ENCODE peak calls at places on chromosomes 12 and 14, in eight cellular contexts. X is fibroblast of lung, N is IMR-90, B is SK-N-SH, H is astrocyte, I is A549, F is MM.1S, Y is mammary epithelial cell. S is an unnamed sample.

GRCh38 chr12:17866802-17867201 is 223.2 kb downstream of the RERGL start:
- DNase-seq in X (no peak), N (no peak), B (no peak), H (no peak), I (no peak), F (no peak), Y (no peak), S (no peak)

GRCh38 chr14:36818212-36818611 is 156.6 kb downstream of the PAX9 start:
- DNase-seq in X (no peak), N (no peak), B (no peak), H (no peak), I (no peak), F (no peak), Y (no peak), S (no peak)

GRCh38 chr14:49966304-49966809 is 73.5 kb downstream of the ARF6 start:
- DNase-seq in X (peak; percentile 36), N (no peak), B (no peak), H (no peak), I (peak; percentile 86), F (no peak), Y (no peak), S (no peak)

GRCh38 chr14:29930283-29930682 is 2.6 kb upstream of the PRKD1 start:
- DNase-seq in X (peak; percentile 35), N (peak; percentile 47), B (no peak), H (peak; percentile 63), I (no peak), F (no peak), Y (no peak), S (peak; percentile 7)

GRCh38 chr12:65649126-65649525 is 175.2 kb upstream of the HMGA2 start:
- DNase-seq in X (peak; percentile 99), N (peak; percentile 100), B (no peak), H (peak; percentile 100), I (peak; percentile 72), F (no peak), Y (peak; percentile 99), S (peak; percentile 98)

GRCh38 chr12:49894754-49895153 is 8.9 kb downstream of the FAIM2 start:
- DNase-seq in X (no peak), N (no peak), B (no peak), H (no peak), I (no peak), F (no peak), Y (no peak), S (no peak)

GRCh38 chr14:72907886-72908285 is 14.0 kb upstream of the DPF3 start:
- DNase-seq in X (peak; percentile 49), N (peak; percentile 85), B (no peak), H (peak; percentile 73), I (no peak), F (no peak), Y (peak; percentile 64), S (peak; percentile 21)

GRCh38 chr12:79935624-79936040 is 735 bp upstream of the PPP1R12A start:
- DNase-seq in X (peak; percentile 57), N (peak; percentile 39), B (peak; percentile 2), H (peak; percentile 41), I (no peak), F (no peak), Y (peak; percentile 32), S (no peak)

GRCh38 chr12:53696655-53697321 is 20.9 kb upstream of the ATP5MC2 start:
- DNase-seq in X (no peak), N (no peak), B (no peak), H (no peak), I (no peak), F (no peak), Y (no peak), S (no peak)
- H3K4me2 ChIP-seq in X (no peak overlapping the region), N (no peak overlapping the region), B (no peak overlapping the region), H (peak overlapping the region; percentile 64), I (peak overlapping the region; percentile 72), F (peak overlapping the region; percentile 15), Y (no peak overlapping the region), S (peak overlapping the region; percentile 6)

DNA sequence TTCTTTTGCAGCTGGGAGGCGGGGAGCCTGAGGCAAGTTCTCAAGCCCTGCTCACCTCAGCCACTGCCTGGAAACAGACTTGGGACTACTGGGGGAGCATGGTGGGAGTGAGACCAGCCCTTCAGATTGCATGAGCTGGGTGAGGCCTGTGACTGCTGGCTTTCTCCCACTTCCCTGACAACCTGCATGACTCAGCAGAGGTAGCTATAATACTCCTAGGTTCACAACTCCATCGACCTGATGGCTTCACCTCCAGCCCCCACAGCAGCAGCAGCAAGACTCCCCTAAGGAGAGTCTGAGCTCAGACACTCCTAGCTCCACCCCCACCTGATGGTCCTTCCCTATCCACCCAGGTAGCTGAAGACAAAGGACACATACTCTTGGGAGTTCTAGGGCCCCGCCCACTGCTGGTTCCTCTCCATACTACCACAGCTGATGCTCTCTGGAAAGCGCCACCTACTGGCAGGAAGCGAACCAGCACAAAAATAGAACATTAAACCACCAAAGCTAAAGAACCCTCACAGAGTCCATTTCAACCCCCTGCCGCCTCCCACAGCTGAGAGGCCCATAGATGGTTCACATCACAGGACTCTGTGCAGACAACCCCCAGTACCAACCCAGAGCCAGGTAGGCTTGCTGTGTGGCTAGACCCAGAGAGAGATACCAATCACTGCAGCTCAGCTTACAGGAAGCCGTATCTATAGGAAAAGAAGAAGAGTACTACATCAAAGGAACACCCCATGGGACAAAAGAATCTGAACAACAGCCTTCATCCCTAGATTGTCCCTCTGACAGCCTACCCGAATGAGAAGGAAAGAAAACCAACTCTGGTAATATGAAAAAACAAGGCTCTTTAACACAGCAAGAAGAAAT is 68.7 kb downstream of the RPAP3 start:
- DNase-seq in X (no peak), N (no peak), B (no peak), H (no peak), I (no peak), F (peak; percentile 45), Y (peak; percentile 73), S (no peak)
- TF ChIP-seq CTCF in X (peak; percentile 26), N (peak; percentile 40), B (peak; percentile 53), H (peak; percentile 47), I (peak; percentile 54), F (peak; percentile 63), Y (peak; percentile 77), S (peak; percentile 60)

DNA sequence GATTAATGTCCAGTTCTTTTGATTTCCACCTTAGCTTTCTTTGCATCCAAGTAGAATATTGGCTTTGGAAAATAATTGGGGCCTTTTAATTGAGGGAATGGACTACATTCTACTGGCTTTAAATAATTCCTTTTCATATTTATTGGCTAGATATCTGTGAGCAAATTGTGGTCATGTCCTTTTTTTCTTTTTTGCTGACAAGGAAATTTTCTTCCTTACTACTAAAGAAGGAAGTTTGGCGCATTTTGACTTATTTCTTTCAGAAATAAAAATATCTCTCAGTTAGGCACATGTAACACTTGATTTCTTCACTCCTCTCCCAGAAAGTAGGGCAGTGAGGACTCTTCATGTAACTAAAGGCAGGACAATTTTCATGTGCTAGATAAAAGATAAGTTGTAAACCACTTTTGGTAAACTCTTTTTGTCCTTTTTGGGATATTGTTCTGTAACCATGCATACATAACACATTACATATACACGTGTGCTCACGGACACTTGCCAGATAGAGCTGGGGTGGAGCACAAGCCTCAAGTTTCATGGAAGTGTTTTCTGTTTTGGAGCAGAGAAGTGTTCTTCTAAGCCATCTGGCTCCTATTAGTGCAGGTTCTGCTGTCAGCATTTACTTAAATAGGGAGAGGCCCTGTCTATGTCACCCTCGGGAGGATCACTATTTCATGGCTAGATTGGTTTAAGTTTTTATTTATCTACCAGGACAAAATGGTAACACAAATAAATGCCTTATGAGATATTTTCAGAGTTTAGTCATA is 85.1 kb upstream of the LRIG3 start:
- DNase-seq in X (peak; percentile 52), N (peak; percentile 29), B (no peak), H (peak; percentile 6), I (no peak), F (no peak), Y (no peak), S (no peak)
- H3K4me2 ChIP-seq in X (no peak overlapping the region), N (no peak overlapping the region), B (no peak overlapping the region), H (no peak overlapping the region), I (no peak overlapping the region), F (no peak overlapping the region), Y (no peak overlapping the region), S (no peak overlapping the region)

DNA sequence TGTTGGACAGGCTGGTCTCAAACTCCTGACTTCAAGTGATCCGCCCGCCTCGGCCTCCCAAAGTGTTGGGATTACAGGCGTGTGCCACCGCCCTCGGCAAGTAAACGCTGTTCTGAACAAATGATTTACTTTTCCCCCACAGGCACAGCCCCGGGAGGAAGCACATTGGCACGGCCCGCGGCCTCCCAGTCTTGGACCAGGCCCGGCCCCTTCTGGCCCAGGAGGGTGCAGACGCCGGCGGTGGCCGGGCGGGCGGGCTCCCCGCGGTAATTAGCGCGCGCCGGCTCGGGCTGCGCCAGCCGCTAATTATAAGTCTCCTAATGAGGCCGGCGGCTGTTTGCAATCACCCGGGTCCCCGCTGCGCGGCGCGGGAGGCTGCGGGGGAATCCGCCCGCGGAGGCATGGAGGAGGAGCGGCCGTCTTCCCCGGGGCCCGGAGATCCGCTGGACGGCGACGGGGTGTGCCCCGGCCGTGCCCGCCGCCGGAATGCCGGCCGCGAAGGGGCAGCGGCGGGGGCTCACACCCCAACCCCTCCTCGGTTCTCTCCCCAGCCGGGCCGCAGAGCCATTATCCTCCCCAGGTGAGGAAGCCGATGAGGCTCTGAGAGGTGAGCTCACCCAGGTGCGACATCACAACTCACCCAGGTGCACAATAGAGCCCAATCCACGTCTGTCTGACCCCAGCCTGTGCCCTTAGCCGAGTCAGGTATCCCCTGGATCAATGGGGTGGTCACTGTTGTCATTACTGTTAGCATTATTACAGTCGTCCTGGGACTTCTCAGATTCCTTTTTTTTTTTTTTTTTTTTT is 3.3 kb upstream of the POP5 start:
- DNase-seq in X (no peak), N (no peak), B (peak; percentile 77), H (no peak), I (peak; percentile 29), F (peak; percentile 49), Y (peak; percentile 18), S (peak; percentile 30)
- TF ChIP-seq CTCF in X (peak; percentile 21), N (peak; percentile 39), B (peak; percentile 19), H (no peak), I (peak; percentile 28), F (peak; percentile 27), Y (peak; percentile 52), S (peak; percentile 13)

DNA sequence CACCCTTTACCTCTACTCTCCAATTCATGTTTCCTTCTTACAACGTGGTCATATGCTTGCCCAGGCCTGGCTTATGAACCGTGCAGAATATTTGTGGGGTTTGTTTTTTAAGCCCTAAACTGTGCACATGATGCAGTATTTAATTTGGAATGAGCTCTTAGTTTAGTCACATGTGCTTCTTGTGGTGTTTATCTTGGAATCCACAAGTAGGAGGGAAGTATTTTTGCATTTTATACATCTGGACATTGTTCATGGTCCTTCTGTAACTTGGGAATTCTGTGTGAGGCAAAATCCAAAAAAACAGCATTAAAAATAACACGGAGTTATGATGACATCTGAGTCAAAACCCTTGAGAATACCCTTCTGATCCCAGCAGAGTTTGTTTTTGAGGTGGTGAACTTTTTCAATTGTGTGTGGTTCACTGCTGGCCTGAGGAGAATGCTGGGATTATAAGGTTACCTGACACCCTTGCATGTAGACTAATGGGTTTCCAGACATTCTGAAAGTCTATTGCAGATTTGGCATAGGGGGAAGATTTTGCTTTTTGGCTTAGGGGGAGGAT is 121.4 kb downstream of the RAD51B start:
- DNase-seq in X (peak; percentile 95), N (peak; percentile 83), B (no peak), H (peak; percentile 94), I (no peak), F (no peak), Y (peak; percentile 57), S (peak; percentile 82)
- H3K4me2 ChIP-seq in X (peak overlapping the region; percentile 61), N (peak overlapping the region; percentile 82), B (peak overlapping the region; percentile 42), H (peak overlapping the region; percentile 49), I (peak overlapping the region; percentile 71), F (no peak overlapping the region), Y (peak overlapping the region; percentile 18), S (no peak overlapping the region)